ENCODE peak calls at places on chromosomes 16 and 17, in nine cellular contexts. T, Z, R, N, J, X, Y, V and C are unnamed samples.

GRCh38 chr17:20010099-20010863 is 1.1 kb downstream of the SPECC1 start:
- DNase-seq in T (no peak), Z (peak), R (no peak), N (peak), J (no peak), X (peak), Y (no peak), V (peak), C (peak)

GRCh38 chr17:72167593-72167992 is 46.8 kb downstream of the SOX9 start:
- DNase-seq in T (no peak), Z (no peak), R (no peak), N (no peak), J (no peak), X (no peak), Y (no peak), V (no peak), C (no peak)

GRCh38 chr16:29943846-29944669 is 17.8 kb upstream of the TMEM219 start:
- DNase-seq in T (no peak), Z (peak), R (peak), N (no peak), J (peak), X (peak), Y (no peak), V (peak), C (peak)

GRCh38 chr16:3687792-3688191 is 29.5 kb downstream of the TRAP1 start:
- DNase-seq in T (no peak), Z (no peak), R (no peak), N (no peak), J (no peak), X (no peak), Y (no peak), V (no peak), C (no peak)

GRCh38 chr16:74451951-74452758 is 30.9 kb upstream of the CLEC18B start:
- DNase-seq in T (no peak), Z (no peak), R (no peak), N (no peak), J (no peak), X (no peak), Y (no peak), V (no peak), C (peak)

GRCh38 chr16:867421-868385 is 67.2 kb upstream of the GNG13 start:
- DNase-seq in T (no peak), Z (no peak), R (no peak), N (peak), J (no peak), X (no peak), Y (no peak), V (no peak), C (no peak)

GRCh38 chr17:8189041-8189710 is 804 bp downstream of the BORCS6 start:
- DNase-seq in T (no peak), Z (peak), R (no peak), N (peak), J (peak), X (no peak), Y (no peak), V (no peak), C (no peak)

GRCh38 chr16:56423584-56424403 is 1.6 kb downstream of the AMFR start:
- DNase-seq in T (no peak), Z (peak), R (no peak), N (no peak), J (no peak), X (no peak), Y (no peak), V (no peak), C (no peak)

GRCh38 chr17:17565471-17566365 is 25.8 kb downstream of the PEMT start:
- DNase-seq in T (no peak), Z (peak), R (no peak), N (no peak), J (no peak), X (no peak), Y (no peak), V (no peak), C (no peak)

GRCh38 chr16:11312718-11313492 is 31.8 kb upstream of the PRM1 start:
- DNase-seq in T (no peak), Z (peak), R (peak), N (no peak), J (no peak), X (peak), Y (no peak), V (no peak), C (no peak)

GRCh38 chr16:88784074-88784855 is 755 bp downstream of the PIEZO1 start:
- DNase-seq in T (no peak), Z (peak), R (peak), N (peak), J (peak), X (peak), Y (no peak), V (peak), C (no peak)

GRCh38 chr17:37551788-37552187 is 57.4 kb downstream of the SYNRG start:
- DNase-seq in T (no peak), Z (no peak), R (no peak), N (no peak), J (no peak), X (no peak), Y (no peak), V (no peak), C (no peak)

GRCh38 chr16:73840710-73841109 is 455.9 kb upstream of the PSMD7 start:
- DNase-seq in T (no peak), Z (no peak), R (no peak), N (no peak), J (no peak), X (no peak), Y (no peak), V (no peak), C (no peak)

GRCh38 chr16:7351572-7351971 is 18.9 kb downstream of the RBFOX1 start:
- DNase-seq in T (no peak), Z (no peak), R (no peak), N (no peak), J (no peak), X (no peak), Y (no peak), V (no peak), C (no peak)

GRCh38 chr16:70428178-70428998 is 10.5 kb downstream of the ST3GAL2 start:
- DNase-seq in T (peak), Z (peak), R (peak), N (peak), J (peak), X (peak), Y (peak), V (peak), C (peak)

GRCh38 chr17:6079960-6080359 is 9.8 kb downstream of the WSCD1 start:
- DNase-seq in T (no peak), Z (no peak), R (no peak), N (no peak), J (no peak), X (no peak), Y (no peak), V (no peak), C (no peak)

GRCh38 chr16:66447491-66447890 is 20.4 kb downstream of the BEAN1 start:
- DNase-seq in T (no peak), Z (no peak), R (no peak), N (no peak), J (peak), X (no peak), Y (no peak), V (no peak), C (no peak)

GRCh38 chr16:11045846-11046245 is 101.5 kb downstream of the CLEC16A start:
- DNase-seq in T (no peak), Z (peak), R (no peak), N (no peak), J (peak), X (no peak), Y (no peak), V (no peak), C (no peak)

GRCh38 chr16:66480265-66481080 is 53.4 kb downstream of the BEAN1 start:
- DNase-seq in T (no peak), Z (no peak), R (no peak), N (no peak), J (peak), X (peak), Y (no peak), V (no peak), C (no peak)

GRCh38 chr16:70556063-70556462 is 32.4 kb downstream of the SF3B3 start:
- DNase-seq in T (no peak), Z (no peak), R (no peak), N (no peak), J (no peak), X (no peak), Y (no peak), V (no peak), C (no peak)

GRCh38 chr16:55297062-55297909 is 26.7 kb upstream of the IRX6 start:
- DNase-seq in T (no peak), Z (peak), R (no peak), N (no peak), J (no peak), X (peak), Y (no peak), V (no peak), C (peak)

GRCh38 chr16:67943619-67944503 is at the start of gene LCAT:
- DNase-seq in T (no peak), Z (peak), R (no peak), N (peak), J (no peak), X (no peak), Y (no peak), V (no peak), C (no peak)

GRCh38 chr17:38550661-38551060 is 55.1 kb downstream of the SRCIN1 start:
- DNase-seq in T (no peak), Z (peak), R (no peak), N (peak), J (no peak), X (no peak), Y (peak), V (no peak), C (no peak)

GRCh38 chr16:57143125-57143965 is 42.5 kb downstream of the PSME3IP1 start:
- DNase-seq in T (no peak), Z (no peak), R (no peak), N (no peak), J (peak), X (no peak), Y (no peak), V (no peak), C (no peak)

GRCh38 chr17:6574689-6575595 is 18.6 kb upstream of the PITPNM3 start:
- DNase-seq in T (no peak), Z (peak), R (no peak), N (peak), J (peak), X (no peak), Y (peak), V (peak), C (peak)

GRCh38 chr17:74276561-74277009 is 2.6 kb downstream of the DNAI2 start:
- DNase-seq in T (no peak), Z (peak), R (no peak), N (peak), J (no peak), X (no peak), Y (no peak), V (no peak), C (no peak)

GRCh38 chr17:74274703-74275340 is 788 bp downstream of the DNAI2 start:
- DNase-seq in T (no peak), Z (no peak), R (no peak), N (no peak), J (no peak), X (no peak), Y (no peak), V (no peak), C (no peak)

GRCh38 chr17:74274060-74274702 is at the start of gene DNAI2:
- DNase-seq in T (no peak), Z (no peak), R (no peak), N (no peak), J (no peak), X (no peak), Y (no peak), V (peak), C (no peak)

GRCh38 chr17:74277935-74278334 is 3.9 kb downstream of the DNAI2 start:
- DNase-seq in T (no peak), Z (no peak), R (no peak), N (no peak), J (no peak), X (no peak), Y (no peak), V (no peak), C (no peak)

GRCh38 chr17:74276051-74276476 is 2.0 kb downstream of the DNAI2 start:
- DNase-seq in T (no peak), Z (peak), R (no peak), N (peak), J (no peak), X (no peak), Y (no peak), V (no peak), C (no peak)
- H3K4me3 ChIP-seq in T (no peak), Z (no peak), R (no peak), N (no peak), J (no peak), X (no peak), Y (no peak), V (no peak), C (no peak)

GRCh38 chr17:10403589-10403988 is 18.2 kb downstream of the MYH8 start:
- DNase-seq in T (no peak), Z (no peak), R (no peak), N (no peak), J (no peak), X (no peak), Y (no peak), V (no peak), C (no peak)

GRCh38 chr17:10394201-10394887 is 21.5 kb upstream of the MYH13 start:
- DNase-seq in T (no peak), Z (no peak), R (no peak), N (no peak), J (no peak), X (no peak), Y (no peak), V (no peak), C (no peak)

GRCh38 chr17:10396529-10397163 is 23.8 kb upstream of the MYH13 start:
- DNase-seq in T (no peak), Z (no peak), R (no peak), N (no peak), J (no peak), X (no peak), Y (no peak), V (no peak), C (no peak)

DNA sequence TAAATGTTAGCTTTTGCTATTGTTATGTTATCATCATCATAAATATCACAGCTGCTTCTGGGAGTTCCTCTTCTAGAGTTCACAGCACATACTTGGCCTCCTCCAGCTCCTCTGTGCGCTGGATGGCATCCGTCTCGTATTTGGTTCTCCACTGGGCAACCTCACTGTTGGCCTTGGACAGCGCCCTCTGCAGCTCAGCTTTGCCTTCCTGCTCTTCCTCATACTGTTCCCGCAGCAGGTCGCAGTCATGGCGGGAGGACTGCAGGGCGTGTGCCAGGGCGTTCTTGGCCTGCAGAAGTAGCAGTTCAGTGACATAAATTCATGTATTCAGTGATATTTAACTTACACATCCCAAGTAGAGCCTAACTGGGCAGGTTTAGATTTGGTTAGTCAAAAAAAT is 23.4 kb downstream of the MYH8 start:
- DNase-seq in T (no peak), Z (no peak), R (no peak), N (no peak), J (no peak), X (no peak), Y (no peak), V (no peak), C (no peak)
- TF ChIP-seq CTCF in T (no peak), Z (no peak), R (no peak), N (no peak), J (no peak), X (no peak), Y (no peak), V (no peak), C (no peak)

DNA sequence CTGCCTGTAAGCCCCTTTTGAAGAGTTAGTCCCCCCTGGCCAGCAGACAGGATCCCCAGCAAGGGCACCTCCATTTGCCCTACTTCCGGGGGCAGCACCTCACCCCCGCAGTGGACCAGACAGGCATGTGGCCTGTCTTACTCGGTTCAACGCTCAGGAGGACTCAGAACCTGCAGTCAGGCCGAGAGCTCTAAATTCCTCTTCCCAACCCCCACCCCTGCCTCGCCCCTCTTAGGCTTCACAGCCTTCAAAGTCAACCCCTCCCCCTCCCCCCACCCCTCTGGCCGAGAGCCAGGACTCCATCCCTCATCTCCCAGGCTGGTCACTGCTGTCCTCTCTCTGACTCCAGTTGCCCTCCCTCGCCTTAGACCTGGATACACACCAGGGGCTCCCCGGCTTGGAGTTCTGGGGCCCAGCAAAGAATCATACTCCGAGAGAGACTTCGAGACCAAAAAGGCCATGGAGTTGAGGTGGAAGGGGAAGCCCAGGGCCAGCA is 8.1 kb upstream of the HS3ST6 start:
- DNase-seq in T (no peak), Z (no peak), R (no peak), N (no peak), J (no peak), X (no peak), Y (no peak), V (peak), C (no peak)
- H3K4me3 ChIP-seq in T (no peak), Z (no peak), R (no peak), N (no peak), J (no peak), X (no peak), Y (no peak), V (no peak), C (no peak)

GRCh38 chr16:85961988-85962915 is 63.3 kb downstream of the IRF8 start:
- DNase-seq in T (no peak), Z (no peak), R (no peak), N (no peak), J (no peak), X (no peak), Y (no peak), V (peak), C (no peak)
- TF ChIP-seq CTCF in T (no peak), Z (no peak), R (peak), N (no peak), J (no peak), X (no peak), Y (no peak), V (no peak), C (no peak)

GRCh38 chr17:1179112-1179634 is 608 bp downstream of the ABR start:
- DNase-seq in T (no peak), Z (no peak), R (no peak), N (no peak), J (no peak), X (peak), Y (no peak), V (no peak), C (no peak)
- H3K4me3 ChIP-seq in T (peak), Z (peak), R (peak), N (peak), J (peak), X (peak), Y (peak), V (peak), C (peak)

GRCh38 chr16:85275533-85276249 is 163.4 kb upstream of the CIBAR2 start:
- DNase-seq in T (no peak), Z (peak), R (peak), N (peak), J (peak), X (no peak), Y (no peak), V (peak), C (no peak)
- TF ChIP-seq CTCF in T (peak), Z (peak), R (peak), N (peak), J (peak), X (peak), Y (peak), V (peak), C (peak)

GRCh38 chr16:21275529-21275928 is 2.6 kb downstream of the CRYM start:
- DNase-seq in T (no peak), Z (no peak), R (no peak), N (no peak), J (peak), X (no peak), Y (no peak), V (no peak), C (no peak)

GRCh38 chr16:21276090-21276489 is 2.0 kb downstream of the CRYM start:
- DNase-seq in T (no peak), Z (no peak), R (no peak), N (no peak), J (peak), X (no peak), Y (no peak), V (no peak), C (no peak)

GRCh38 chr16:21277045-21277926 is 804 bp downstream of the CRYM start:
- DNase-seq in T (no peak), Z (no peak), R (no peak), N (peak), J (peak), X (no peak), Y (no peak), V (no peak), C (no peak)

GRCh38 chr16:21279501-21279900 is 1.4 kb upstream of the CRYM start:
- DNase-seq in T (no peak), Z (peak), R (no peak), N (no peak), J (no peak), X (no peak), Y (no peak), V (no peak), C (no peak)

DNA sequence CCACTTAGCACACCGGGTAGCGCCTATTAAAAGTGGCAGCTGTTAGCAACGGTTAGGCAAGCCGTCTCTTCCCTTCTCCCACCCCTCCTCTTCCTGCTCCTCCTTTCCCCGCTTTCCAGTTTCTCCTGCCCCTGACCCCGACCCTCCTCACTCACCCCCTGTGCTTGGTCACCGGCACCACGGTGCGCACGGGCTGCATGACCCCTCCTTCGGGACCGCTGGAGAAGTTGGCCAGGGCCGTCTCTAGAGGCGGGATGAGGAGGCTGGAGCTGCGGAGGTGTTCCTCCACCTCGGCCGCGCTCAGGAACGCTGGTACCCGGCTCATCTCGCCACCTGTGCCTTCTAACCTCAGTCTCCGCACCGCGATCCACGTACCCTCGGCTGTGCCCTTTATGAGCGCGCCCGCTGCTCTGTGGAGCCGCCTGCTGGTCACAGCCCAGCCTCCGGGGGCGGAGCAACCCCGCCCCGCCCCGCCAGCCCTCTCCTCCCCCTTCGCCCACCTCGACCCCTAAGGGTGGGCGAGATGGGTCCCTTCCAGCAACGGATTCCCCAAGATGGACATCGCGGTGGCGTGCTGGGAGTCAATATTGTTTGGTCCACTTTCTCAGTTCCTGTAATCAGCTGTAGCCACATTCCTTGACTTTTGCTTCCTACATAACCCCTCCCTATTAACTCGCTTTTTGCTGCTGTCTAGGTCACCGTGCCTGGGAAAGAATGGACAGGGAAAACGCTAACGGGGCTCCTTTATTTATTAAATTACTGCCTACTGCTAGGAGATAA is at the start of gene CRYM:
- DNase-seq in T (no peak), Z (peak), R (peak), N (peak), J (peak), X (no peak), Y (no peak), V (peak), C (no peak)
- H3K4me3 ChIP-seq in T (peak), Z (peak), R (peak), N (peak), J (peak), X (peak), Y (peak), V (peak), C (peak)

GRCh38 chr17:29593546-29594440 is 861 bp downstream of the ANKRD13B start:
- DNase-seq in T (no peak), Z (no peak), R (peak), N (no peak), J (no peak), X (no peak), Y (no peak), V (peak), C (no peak)
- TF ChIP-seq CTCF in T (no peak), Z (peak), R (peak), N (peak), J (no peak), X (no peak), Y (no peak), V (peak), C (peak)